ENCODE peak calls at places on chromosomes 7 and 10, in six cellular contexts. One of them, this sample, is unnamed.

GRCh38 chr10:77541944-77542343 is 95.7 kb downstream of the KCNMA1 start:
- DNase-seq in AG04450: no peak
- DNase-seq in GM23248: no peak
- DNase-seq in HL-60: no peak
- DNase-seq in lower leg skin: no peak
- DNase-seq in cardiac fibroblast: no peak
- DNase-seq in this sample: no peak

GRCh38 chr10:86681047-86681446 is 12.7 kb downstream of the LDB3 start:
- DNase-seq in AG04450: no peak
- DNase-seq in GM23248: no peak
- DNase-seq in HL-60: no peak
- DNase-seq in lower leg skin: no peak
- DNase-seq in cardiac fibroblast: no peak
- DNase-seq in this sample: no peak

GRCh38 chr7:30562498-30562897 is 32.2 kb upstream of the GARS1 start:
- DNase-seq in AG04450: peak; percentile 26
- DNase-seq in GM23248: no peak
- DNase-seq in HL-60: no peak
- DNase-seq in lower leg skin: no peak
- DNase-seq in cardiac fibroblast: peak; percentile 73
- DNase-seq in this sample: no peak

GRCh38 chr7:66326501-66327180 is 121.5 kb downstream of the TPST1 start:
- DNase-seq in AG04450: peak; percentile 86
- DNase-seq in GM23248: peak; percentile 63
- DNase-seq in HL-60: no peak
- DNase-seq in lower leg skin: no peak
- DNase-seq in cardiac fibroblast: peak; percentile 90
- DNase-seq in this sample: peak; percentile 21

GRCh38 chr7:18469332-18469731 is 26.2 kb upstream of the HDAC9 start:
- DNase-seq in AG04450: no peak
- DNase-seq in GM23248: peak; percentile 13
- DNase-seq in HL-60: no peak
- DNase-seq in lower leg skin: no peak
- DNase-seq in cardiac fibroblast: no peak
- DNase-seq in this sample: no peak

GRCh38 chr7:55588379-55588699 is 16.0 kb upstream of the VOPP1 start:
- DNase-seq in AG04450: no peak
- DNase-seq in GM23248: no peak
- DNase-seq in HL-60: no peak
- DNase-seq in lower leg skin: peak; percentile 58
- DNase-seq in cardiac fibroblast: no peak
- DNase-seq in this sample: no peak

GRCh38 chr7:101386558-101387199 is 24.0 kb downstream of the COL26A1 start:
- DNase-seq in AG04450: no peak
- DNase-seq in GM23248: peak; percentile 68
- DNase-seq in HL-60: no peak
- DNase-seq in lower leg skin: no peak
- DNase-seq in cardiac fibroblast: no peak
- DNase-seq in this sample: peak; percentile 47

GRCh38 chr10:101818119-101818957 is at the start of gene OGA:
- DNase-seq in AG04450: peak; percentile 100
- DNase-seq in GM23248: peak; percentile 99
- DNase-seq in HL-60: peak; percentile 100
- DNase-seq in lower leg skin: peak; percentile 100
- DNase-seq in cardiac fibroblast: peak; percentile 100
- DNase-seq in this sample: peak; percentile 100

GRCh38 chr10:114320249-114321116 is 81.4 kb downstream of the VWA2 start:
- DNase-seq in AG04450: no peak
- DNase-seq in GM23248: no peak
- DNase-seq in HL-60: no peak
- DNase-seq in lower leg skin: no peak
- DNase-seq in cardiac fibroblast: no peak
- DNase-seq in this sample: no peak

GRCh38 chr10:1774796-1775195 is 37.5 kb upstream of the ADARB2 start:
- DNase-seq in AG04450: no peak
- DNase-seq in GM23248: no peak
- DNase-seq in HL-60: no peak
- DNase-seq in lower leg skin: no peak
- DNase-seq in cardiac fibroblast: no peak
- DNase-seq in this sample: no peak

GRCh38 chr7:8724080-8724718 is 290.8 kb downstream of the NXPH1 start:
- DNase-seq in AG04450: no peak
- DNase-seq in GM23248: peak; percentile 13
- DNase-seq in HL-60: peak; percentile 26
- DNase-seq in lower leg skin: no peak
- DNase-seq in cardiac fibroblast: no peak
- DNase-seq in this sample: no peak

GRCh38 chr10:112296908-112297331 is 13.7 kb downstream of the TECTB start:
- DNase-seq in AG04450: no peak
- DNase-seq in GM23248: no peak
- DNase-seq in HL-60: no peak
- DNase-seq in lower leg skin: no peak
- DNase-seq in cardiac fibroblast: no peak
- DNase-seq in this sample: no peak

GRCh38 chr10:125448596-125448995 is 234.4 kb downstream of the TEX36 start:
- DNase-seq in AG04450: no peak
- DNase-seq in GM23248: peak; percentile 39
- DNase-seq in HL-60: no peak
- DNase-seq in lower leg skin: no peak
- DNase-seq in cardiac fibroblast: no peak
- DNase-seq in this sample: no peak

GRCh38 chr7:99196536-99197288 is 11.2 kb downstream of the KPNA7 start:
- DNase-seq in AG04450: no peak
- DNase-seq in GM23248: peak; percentile 62
- DNase-seq in HL-60: peak; percentile 14
- DNase-seq in lower leg skin: no peak
- DNase-seq in cardiac fibroblast: peak; percentile 19
- DNase-seq in this sample: no peak

GRCh38 chr10:121466424-121466823 is 131.8 kb downstream of the FGFR2 start:
- DNase-seq in AG04450: no peak
- DNase-seq in GM23248: no peak
- DNase-seq in HL-60: no peak
- DNase-seq in lower leg skin: peak; percentile 39
- DNase-seq in cardiac fibroblast: no peak
- DNase-seq in this sample: no peak

GRCh38 chr10:121468726-121469125 is 129.5 kb downstream of the FGFR2 start:
- DNase-seq in AG04450: no peak
- DNase-seq in GM23248: no peak
- DNase-seq in HL-60: no peak
- DNase-seq in lower leg skin: peak; percentile 43
- DNase-seq in cardiac fibroblast: no peak
- DNase-seq in this sample: no peak

GRCh38 chr10:121465215-121465614 is 133.0 kb downstream of the FGFR2 start:
- DNase-seq in AG04450: no peak
- DNase-seq in GM23248: no peak
- DNase-seq in HL-60: no peak
- DNase-seq in lower leg skin: peak; percentile 50
- DNase-seq in cardiac fibroblast: no peak
- DNase-seq in this sample: no peak

GRCh38 chr10:121469797-121470606 is 128.2 kb downstream of the FGFR2 start:
- DNase-seq in AG04450: no peak
- DNase-seq in GM23248: no peak
- DNase-seq in HL-60: no peak
- DNase-seq in lower leg skin: peak; percentile 52
- DNase-seq in cardiac fibroblast: no peak
- DNase-seq in this sample: no peak
- H3K4me3 ChIP-seq in AG04450: no peak overlapping the region
- H3K4me3 ChIP-seq in GM23248: no peak overlapping the region
- H3K4me3 ChIP-seq in HL-60: no peak overlapping the region
- H3K4me3 ChIP-seq in lower leg skin: no peak overlapping the region
- H3K4me3 ChIP-seq in cardiac fibroblast: no peak overlapping the region
- H3K4me3 ChIP-seq in this sample: no peak overlapping the region

DNA sequence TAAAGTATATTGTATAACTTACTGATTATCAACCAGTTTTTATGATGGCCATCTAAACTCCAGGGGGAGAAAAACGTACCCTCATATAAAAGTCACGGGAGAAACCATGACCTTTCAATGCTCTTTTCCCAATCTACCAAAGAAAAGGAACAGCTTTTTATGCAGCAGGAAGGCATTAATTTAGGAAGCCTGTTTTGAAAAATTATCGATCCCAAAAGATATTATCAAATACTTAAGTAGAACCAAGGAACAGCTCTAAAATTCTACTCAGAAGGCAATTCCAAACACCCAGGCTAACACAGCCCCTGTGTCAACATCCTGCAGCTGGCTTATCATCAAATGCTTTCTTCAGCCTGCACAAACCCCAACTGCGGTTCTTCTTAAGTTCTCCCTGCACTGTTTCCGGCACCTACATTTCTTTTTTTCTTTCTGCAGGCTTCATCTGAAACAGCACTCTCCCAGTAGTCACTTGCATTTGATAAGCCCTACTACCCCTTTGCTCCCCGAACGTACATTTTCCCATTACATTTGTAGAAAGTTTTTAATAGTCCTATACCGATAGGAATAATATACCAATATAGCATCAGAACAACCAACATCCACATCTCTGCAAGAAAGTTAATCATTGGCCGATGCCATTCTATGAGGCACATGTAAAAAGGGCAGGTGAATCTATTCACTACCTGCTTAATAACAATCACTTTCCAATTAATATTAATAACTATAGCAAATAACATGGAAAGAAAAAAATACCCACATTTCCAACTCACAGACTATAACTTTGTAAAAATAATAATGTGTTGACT is 47.9 kb downstream of the PIP4K2A start:
- DNase-seq in AG04450: no peak
- DNase-seq in GM23248: no peak
- DNase-seq in HL-60: peak; percentile 61
- DNase-seq in lower leg skin: no peak
- DNase-seq in cardiac fibroblast: peak; percentile 66
- DNase-seq in this sample: no peak
- H3K4me3 ChIP-seq in AG04450: no peak overlapping the region
- H3K4me3 ChIP-seq in GM23248: no peak overlapping the region
- H3K4me3 ChIP-seq in HL-60: no peak overlapping the region
- H3K4me3 ChIP-seq in lower leg skin: no peak overlapping the region
- H3K4me3 ChIP-seq in cardiac fibroblast: no peak overlapping the region
- H3K4me3 ChIP-seq in this sample: no peak overlapping the region

DNA sequence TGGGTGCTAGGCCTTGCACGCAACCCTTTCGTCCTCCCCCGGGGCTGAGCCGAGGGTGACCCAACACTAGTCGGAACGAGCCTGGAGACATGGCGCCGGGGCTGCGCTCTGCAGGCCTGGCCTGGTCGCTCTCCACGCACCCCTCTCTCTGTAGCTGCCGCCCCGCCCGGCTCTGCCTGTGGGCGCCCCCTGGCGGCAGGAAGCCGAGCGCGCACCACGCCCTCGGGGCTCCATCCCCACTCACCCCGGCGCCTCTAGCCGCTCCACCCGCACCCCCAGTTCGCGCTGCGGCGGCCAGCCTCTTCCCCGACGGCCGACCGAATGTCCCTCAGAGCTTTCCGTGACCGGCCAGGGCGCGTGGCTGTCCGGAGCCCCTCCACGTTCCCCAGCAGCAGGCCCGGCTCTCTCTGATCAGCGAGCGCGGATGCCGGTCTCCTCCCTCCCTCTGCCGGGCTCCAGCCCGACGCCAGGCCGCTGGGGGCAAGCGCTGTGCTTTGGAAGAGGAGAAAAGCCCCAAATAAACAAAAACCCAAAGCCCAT is 29.1 kb upstream of the KCNK18 start:
- DNase-seq in AG04450: no peak
- DNase-seq in GM23248: peak; percentile 78
- DNase-seq in HL-60: peak; percentile 40
- DNase-seq in lower leg skin: peak; percentile 91
- DNase-seq in cardiac fibroblast: peak; percentile 41
- DNase-seq in this sample: no peak
- H3K4me3 ChIP-seq in AG04450: no peak overlapping the region
- H3K4me3 ChIP-seq in GM23248: peak overlapping the region; percentile 22
- H3K4me3 ChIP-seq in HL-60: no peak overlapping the region
- H3K4me3 ChIP-seq in lower leg skin: no peak overlapping the region
- H3K4me3 ChIP-seq in cardiac fibroblast: no peak overlapping the region
- H3K4me3 ChIP-seq in this sample: no peak overlapping the region

DNA sequence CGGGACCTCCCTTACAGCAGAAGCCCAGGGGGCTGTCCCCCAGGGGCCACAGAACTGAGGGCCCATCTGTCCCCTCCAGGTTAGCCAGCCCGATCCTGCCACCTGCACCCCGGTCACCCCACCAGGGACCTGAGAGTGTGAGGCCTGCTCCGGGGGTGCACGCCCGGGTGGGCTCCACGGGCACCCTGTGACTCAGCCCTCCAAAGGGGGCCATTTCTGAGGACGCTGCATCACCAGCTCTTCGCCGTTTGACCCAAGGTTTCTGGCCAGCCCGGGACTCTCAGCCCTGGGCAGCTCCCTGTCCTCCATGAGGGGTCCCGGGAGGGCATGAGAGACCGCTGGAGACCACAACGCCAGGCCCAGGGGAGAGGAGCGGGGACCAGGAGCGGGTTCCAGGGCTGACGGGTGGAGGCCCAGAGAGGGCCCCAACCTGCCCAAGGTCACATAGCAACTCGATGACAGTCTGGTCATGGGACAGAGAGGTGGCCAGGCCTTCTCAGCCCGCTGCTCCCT is 79.3 kb downstream of the ELFN1 start:
- DNase-seq in AG04450: no peak
- DNase-seq in GM23248: no peak
- DNase-seq in HL-60: no peak
- DNase-seq in lower leg skin: no peak
- DNase-seq in cardiac fibroblast: no peak
- DNase-seq in this sample: no peak
- H3K4me3 ChIP-seq in AG04450: no peak overlapping the region
- H3K4me3 ChIP-seq in GM23248: no peak overlapping the region
- H3K4me3 ChIP-seq in HL-60: no peak overlapping the region
- H3K4me3 ChIP-seq in lower leg skin: no peak overlapping the region
- H3K4me3 ChIP-seq in cardiac fibroblast: no peak overlapping the region
- H3K4me3 ChIP-seq in this sample: no peak overlapping the region

This sample was measured in skeletal muscle cell.